ENCODE peak calls at places on chromosome 5, in five cellular contexts. V is mesenchymal stem cell, X is H9, L is trophoblast cell, E is H1. D is an unnamed sample. For H3K4me1, the result is how much of the 10 kb centered on the place peaks cover.

GRCh38 chr5:175146733-175147132 is 297.2 kb downstream of the DRD1 start:
- DNase-seq in V (no peak), X (no peak), L (no peak), E (no peak), D (no peak)

GRCh38 chr5:190366-191035 is 794 bp upstream of the LRRC14B start:
- DNase-seq in V (no peak), X (no peak), L (no peak), E (no peak), D (no peak)

GRCh38 chr5:173840111-173840983 is 47.8 kb upstream of the CPEB4 start:
- DNase-seq in V (no peak), X (no peak), L (no peak), E (no peak), D (no peak)

GRCh38 chr5:139961435-139962157 is 81.5 kb downstream of the NRG2 start:
- DNase-seq in V (peak), X (peak), L (no peak), E (no peak), D (no peak)

GRCh38 chr5:120604898-120605297 is 140.8 kb downstream of the PRR16 start:
- DNase-seq in V (peak), X (no peak), L (peak), E (no peak), D (no peak)

GRCh38 chr5:57482671-57483106 is at the start of gene ACTBL2:
- DNase-seq in V (peak), X (no peak), L (peak), E (no peak), D (no peak)

GRCh38 chr5:83750759-83751158 is 30.1 kb upstream of the HAPLN1 start:
- DNase-seq in V (no peak), X (no peak), L (no peak), E (no peak), D (no peak)

GRCh38 chr5:15106530-15107283 is 235.1 kb upstream of the ANKH start:
- DNase-seq in V (no peak), X (no peak), L (no peak), E (no peak), D (no peak)

GRCh38 chr5:77867914-77868313 is 91.8 kb upstream of the TBCA start:
- DNase-seq in V (no peak), X (no peak), L (no peak), E (no peak), D (no peak)

GRCh38 chr5:142065273-142065672 is 43.3 kb upstream of the NDFIP1 start:
- DNase-seq in V (peak), X (no peak), L (no peak), E (no peak), D (peak)

GRCh38 chr5:142399899-142400298 is 75.1 kb upstream of the SPRY4 start:
- DNase-seq in V (no peak), X (no peak), L (no peak), E (no peak), D (no peak)

GRCh38 chr5:79173626-79174025 is 62.0 kb downstream of the BHMT start:
- DNase-seq in V (no peak), X (no peak), L (no peak), E (no peak), D (no peak)

GRCh38 chr5:83388608-83389007 is 82.9 kb upstream of the VCAN start:
- DNase-seq in V (peak), X (no peak), L (no peak), E (no peak), D (no peak)

GRCh38 chr5:170495796-170496195 is 8.0 kb upstream of the KCNIP1 start:
- DNase-seq in V (no peak), X (no peak), L (no peak), E (no peak), D (no peak)

GRCh38 chr5:173794901-173795416 is 93.2 kb upstream of the CPEB4 start:
- DNase-seq in V (no peak), X (no peak), L (no peak), E (no peak), D (no peak)

GRCh38 chr5:124743534-124744169 is 2.8 kb downstream of the ZNF608 start:
- DNase-seq in V (no peak), X (no peak), L (no peak), E (no peak), D (no peak)

GRCh38 chr5:135398160-135398854 is 724 bp downstream of the MACROH2A1 start:
- DNase-seq in V (peak), X (peak), L (no peak), E (no peak), D (peak)

GRCh38 chr5:172683696-172684464 is 42.8 kb downstream of the NEURL1B start:
- DNase-seq in V (no peak), X (peak), L (no peak), E (no peak), D (no peak)

GRCh38 chr5:178289438-178289837 is 56.8 kb upstream of the PHYKPL start:
- DNase-seq in V (no peak), X (no peak), L (no peak), E (no peak), D (no peak)

GRCh38 chr5:150590979-150591411 is 49.5 kb upstream of the SYNPO start:
- DNase-seq in V (no peak), X (no peak), L (no peak), E (no peak), D (peak)

GRCh38 chr5:133580618-133581017 is 31.7 kb downstream of the FSTL4 start:
- DNase-seq in V (no peak), X (no peak), L (no peak), E (no peak), D (no peak)

GRCh38 chr5:56211298-56211865 is 21.7 kb downstream of the ANKRD55 start:
- DNase-seq in V (peak), X (no peak), L (peak), E (no peak), D (peak)

DNA sequence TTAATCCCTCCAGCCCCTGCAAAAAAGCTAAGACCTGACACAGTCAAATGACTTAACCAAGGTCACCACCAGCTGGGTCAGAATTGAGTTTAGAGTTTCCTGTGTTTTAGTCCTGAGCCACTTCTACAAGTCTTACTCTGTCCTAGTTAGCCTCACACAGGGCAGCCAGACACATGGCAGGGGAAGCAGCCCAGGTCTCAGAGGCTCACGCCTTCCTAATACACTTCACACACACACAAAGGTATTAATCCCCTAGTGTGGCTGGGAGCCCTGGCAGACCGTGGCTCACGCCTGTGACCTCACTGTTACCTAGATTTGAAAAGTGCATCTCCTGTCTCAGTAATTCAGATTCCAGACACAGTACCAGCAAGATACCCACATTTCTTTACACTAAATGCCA is 77.4 kb upstream of the WWC1 start:
- DNase-seq in V (no peak), X (no peak), L (no peak), E (no peak), D (no peak)
- H2BK12ac ChIP-seq in V (no peak), X (no peak), L (no peak), E (no peak), D (no peak)

GRCh38 chr5:126732716-126733115 is 44.2 kb upstream of the LMNB1 start:
- DNase-seq in V (no peak), X (no peak), L (no peak), E (no peak), D (no peak)

GRCh38 chr5:126741361-126741760 is 35.6 kb upstream of the LMNB1 start:
- DNase-seq in V (no peak), X (no peak), L (no peak), E (no peak), D (no peak)

GRCh38 chr5:126736141-126736540 is 40.8 kb upstream of the LMNB1 start:
- DNase-seq in V (no peak), X (no peak), L (peak), E (no peak), D (no peak)
- H3K4me1 ChIP-seq in V (under half), X (under half), L (under half), E (under half), D (under half)

GRCh38 chr5:16812448-16812847 is 123.6 kb downstream of the MYO10 start:
- DNase-seq in V (peak), X (no peak), L (no peak), E (no peak), D (no peak)
- H2BK12ac ChIP-seq in V (no peak), X (no peak), L (no peak), E (peak), D (no peak)

DNA sequence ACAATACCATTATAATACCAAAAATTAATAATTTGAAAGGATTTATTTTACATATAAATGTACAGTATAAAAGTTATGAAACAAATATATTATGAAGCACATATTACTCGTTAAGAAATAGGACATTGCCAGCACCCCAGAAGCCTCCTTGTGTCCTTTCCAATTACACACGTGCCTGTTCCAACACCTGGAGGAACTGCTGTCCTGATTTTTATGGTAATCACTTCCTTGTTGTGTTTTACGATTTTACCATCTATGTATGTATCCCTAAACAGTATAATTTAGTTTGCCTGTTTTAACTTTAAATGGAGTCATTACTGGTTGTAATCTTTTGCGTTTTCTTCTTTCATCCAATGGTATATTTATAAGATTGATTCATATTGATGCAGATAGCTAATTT is 105.0 kb downstream of the CDC42SE2 start:
- DNase-seq in V (no peak), X (no peak), L (no peak), E (no peak), D (no peak)
- H3K4me1 ChIP-seq in V (under half), X (under half), L (under half), E (under half), D (under half)

GRCh38 chr5:25970906-25971489 is 1067.4 kb downstream of the CDH9 start:
- DNase-seq in V (no peak), X (no peak), L (no peak), E (no peak), D (no peak)
- H2BK12ac ChIP-seq in V (no peak), X (no peak), L (no peak), E (no peak), D (no peak)

GRCh38 chr5:138538943-138539627 is 4.0 kb downstream of the ETF1 start:
- DNase-seq in V (no peak), X (no peak), L (no peak), E (no peak), D (no peak)
- H3K4me1 ChIP-seq in V (under half), X (under half), L (under half), E (under half), D (under half)

GRCh38 chr5:115507682-115508081 is 36.9 kb downstream of the FEM1C start:
- DNase-seq in V (no peak), X (no peak), L (no peak), E (no peak), D (no peak)
- H2BK12ac ChIP-seq in V (no peak), X (no peak), L (no peak), E (no peak), D (no peak)

GRCh38 chr5:132260714-132261615 is 3.5 kb downstream of the PDLIM4 start:
- DNase-seq in V (peak), X (peak), L (no peak), E (no peak), D (no peak)
- H3K4me1 ChIP-seq in V (half or more), X (under half), L (under half), E (under half), D (under half)

D was measured in neuronal stem cell.